ENCODE peak calls at places on chromosomes 4 and X, in eight cellular contexts. One of them, this sample, is unnamed.

GRCh38 chr4:13642576-13642975 is 15.1 kb upstream of the BOD1L1 start:
- DNase-seq in hepatocyte: no peak
- DNase-seq in mucosa of descending colon: no peak
- DNase-seq in fibroblast of lung: peak
- DNase-seq in GM12865: no peak
- DNase-seq in breast epithelium: no peak
- DNase-seq in omental fat pad: no peak
- DNase-seq in neural progenitor cell: no peak
- DNase-seq in this sample: no peak

GRCh38 chr4:33133723-33134122 is 2413.6 kb downstream of the PCDH7 start:
- DNase-seq in hepatocyte: no peak
- DNase-seq in neural progenitor cell: peak
- DNase-seq in GM12865: no peak
- DNase-seq in mucosa of descending colon: no peak
- DNase-seq in fibroblast of lung: no peak
- DNase-seq in breast epithelium: no peak
- DNase-seq in omental fat pad: no peak
- DNase-seq in this sample: no peak

GRCh38 chrX:129823115-129823514 is 20.6 kb downstream of the ZDHHC9 start:
- DNase-seq in fibroblast of lung: peak
- DNase-seq in breast epithelium: no peak
- DNase-seq in neural progenitor cell: peak
- DNase-seq in GM12865: peak
- DNase-seq in hepatocyte: peak
- DNase-seq in mucosa of descending colon: no peak
- DNase-seq in omental fat pad: no peak
- DNase-seq in this sample: no peak

GRCh38 chrX:118360429-118361125 is 14.7 kb downstream of the WDR44 start:
- DNase-seq in mucosa of descending colon: no peak
- DNase-seq in omental fat pad: no peak
- DNase-seq in hepatocyte: no peak
- DNase-seq in GM12865: no peak
- DNase-seq in breast epithelium: no peak
- DNase-seq in neural progenitor cell: peak
- DNase-seq in fibroblast of lung: no peak
- DNase-seq in this sample: no peak

GRCh38 chrX:115147220-115147619 is 42.0 kb upstream of the RBMXL3 start:
- DNase-seq in breast epithelium: no peak
- DNase-seq in fibroblast of lung: peak
- DNase-seq in neural progenitor cell: no peak
- DNase-seq in mucosa of descending colon: no peak
- DNase-seq in GM12865: peak
- DNase-seq in omental fat pad: no peak
- DNase-seq in hepatocyte: no peak
- DNase-seq in this sample: no peak

GRCh38 chr4:61541474-61541873 is 341.3 kb downstream of the ADGRL3 start:
- DNase-seq in omental fat pad: no peak
- DNase-seq in mucosa of descending colon: no peak
- DNase-seq in breast epithelium: no peak
- DNase-seq in hepatocyte: peak
- DNase-seq in GM12865: no peak
- DNase-seq in neural progenitor cell: no peak
- DNase-seq in fibroblast of lung: no peak
- DNase-seq in this sample: no peak

GRCh38 chr4:39664828-39665731 is 26.4 kb upstream of the SMIM14 start:
- DNase-seq in fibroblast of lung: peak
- DNase-seq in GM12865: no peak
- DNase-seq in mucosa of descending colon: no peak
- DNase-seq in neural progenitor cell: no peak
- DNase-seq in hepatocyte: peak
- DNase-seq in breast epithelium: no peak
- DNase-seq in omental fat pad: no peak
- DNase-seq in this sample: no peak

GRCh38 chr4:142336251-142336934 is 509.7 kb downstream of the INPP4B start:
- DNase-seq in mucosa of descending colon: no peak
- DNase-seq in omental fat pad: no peak
- DNase-seq in neural progenitor cell: peak
- DNase-seq in GM12865: no peak
- DNase-seq in fibroblast of lung: no peak
- DNase-seq in hepatocyte: no peak
- DNase-seq in breast epithelium: no peak
- DNase-seq in this sample: no peak

GRCh38 chr4:608236-608635 is 17.1 kb upstream of the PDE6B start:
- DNase-seq in hepatocyte: no peak
- DNase-seq in breast epithelium: no peak
- DNase-seq in mucosa of descending colon: no peak
- DNase-seq in fibroblast of lung: no peak
- DNase-seq in neural progenitor cell: no peak
- DNase-seq in GM12865: no peak
- DNase-seq in omental fat pad: no peak
- DNase-seq in this sample: no peak

GRCh38 chr4:139823746-139824145 is 158.1 kb downstream of the MGST2 start:
- DNase-seq in neural progenitor cell: no peak
- DNase-seq in fibroblast of lung: no peak
- DNase-seq in GM12865: no peak
- DNase-seq in mucosa of descending colon: no peak
- DNase-seq in omental fat pad: no peak
- DNase-seq in breast epithelium: no peak
- DNase-seq in hepatocyte: no peak
- DNase-seq in this sample: no peak

GRCh38 chr4:112251044-112251632 is 19.6 kb downstream of the AP1AR start:
- DNase-seq in GM12865: no peak
- DNase-seq in neural progenitor cell: peak
- DNase-seq in hepatocyte: no peak
- DNase-seq in mucosa of descending colon: no peak
- DNase-seq in breast epithelium: no peak
- DNase-seq in omental fat pad: no peak
- DNase-seq in fibroblast of lung: peak
- DNase-seq in this sample: no peak

GRCh38 chrX:17022205-17022604 is 75.7 kb downstream of the REPS2 start:
- DNase-seq in GM12865: no peak
- DNase-seq in omental fat pad: no peak
- DNase-seq in neural progenitor cell: no peak
- DNase-seq in fibroblast of lung: peak
- DNase-seq in breast epithelium: no peak
- DNase-seq in hepatocyte: peak
- DNase-seq in mucosa of descending colon: no peak
- DNase-seq in this sample: no peak

GRCh38 chr4:57080781-57081650 is 29.2 kb downstream of the IGFBP7 start:
- DNase-seq in hepatocyte: peak
- DNase-seq in breast epithelium: no peak
- DNase-seq in neural progenitor cell: no peak
- DNase-seq in mucosa of descending colon: no peak
- DNase-seq in fibroblast of lung: peak
- DNase-seq in omental fat pad: no peak
- DNase-seq in GM12865: peak
- DNase-seq in this sample: no peak

GRCh38 chrX:83336464-83336863 is 171.6 kb upstream of the POU3F4 start:
- DNase-seq in GM12865: no peak
- DNase-seq in fibroblast of lung: no peak
- DNase-seq in breast epithelium: no peak
- DNase-seq in mucosa of descending colon: no peak
- DNase-seq in omental fat pad: no peak
- DNase-seq in neural progenitor cell: no peak
- DNase-seq in hepatocyte: no peak
- DNase-seq in this sample: no peak

GRCh38 chr4:91288702-91289311 is 1015.0 kb upstream of the GRID2 start:
- DNase-seq in fibroblast of lung: no peak
- DNase-seq in breast epithelium: no peak
- DNase-seq in hepatocyte: no peak
- DNase-seq in mucosa of descending colon: no peak
- DNase-seq in neural progenitor cell: no peak
- DNase-seq in GM12865: no peak
- DNase-seq in omental fat pad: no peak
- DNase-seq in this sample: no peak

GRCh38 chr4:13471400-13471799 is 12.7 kb downstream of the RAB28 start:
- DNase-seq in fibroblast of lung: no peak
- DNase-seq in omental fat pad: no peak
- DNase-seq in breast epithelium: no peak
- DNase-seq in hepatocyte: no peak
- DNase-seq in GM12865: no peak
- DNase-seq in neural progenitor cell: no peak
- DNase-seq in mucosa of descending colon: no peak
- DNase-seq in this sample: no peak

GRCh38 chr4:28481565-28481964 is 1620.9 kb downstream of the STIM2 start:
- DNase-seq in GM12865: no peak
- DNase-seq in fibroblast of lung: no peak
- DNase-seq in neural progenitor cell: no peak
- DNase-seq in omental fat pad: no peak
- DNase-seq in mucosa of descending colon: peak
- DNase-seq in hepatocyte: peak
- DNase-seq in breast epithelium: peak
- DNase-seq in this sample: no peak

GRCh38 chrX:41332005-41332404 is 2.0 kb upstream of the DDX3X start:
- DNase-seq in GM12865: no peak
- DNase-seq in mucosa of descending colon: no peak
- DNase-seq in breast epithelium: no peak
- DNase-seq in hepatocyte: no peak
- DNase-seq in omental fat pad: no peak
- DNase-seq in neural progenitor cell: no peak
- DNase-seq in fibroblast of lung: no peak
- DNase-seq in this sample: no peak

GRCh38 chrX:41326431-41326830 is 7.5 kb upstream of the DDX3X start:
- DNase-seq in GM12865: no peak
- DNase-seq in neural progenitor cell: no peak
- DNase-seq in fibroblast of lung: no peak
- DNase-seq in omental fat pad: no peak
- DNase-seq in mucosa of descending colon: no peak
- DNase-seq in hepatocyte: no peak
- DNase-seq in breast epithelium: no peak
- DNase-seq in this sample: no peak

GRCh38 chrX:41322821-41323603 is 10.9 kb upstream of the DDX3X start:
- DNase-seq in fibroblast of lung: no peak
- DNase-seq in mucosa of descending colon: no peak
- DNase-seq in breast epithelium: no peak
- DNase-seq in neural progenitor cell: no peak
- DNase-seq in hepatocyte: no peak
- DNase-seq in omental fat pad: no peak
- DNase-seq in GM12865: no peak
- DNase-seq in this sample: no peak

GRCh38 chrX:41329101-41329500 is 4.9 kb upstream of the DDX3X start:
- DNase-seq in omental fat pad: no peak
- DNase-seq in breast epithelium: no peak
- DNase-seq in fibroblast of lung: no peak
- DNase-seq in hepatocyte: no peak
- DNase-seq in mucosa of descending colon: no peak
- DNase-seq in neural progenitor cell: no peak
- DNase-seq in GM12865: no peak
- DNase-seq in this sample: no peak

DNA sequence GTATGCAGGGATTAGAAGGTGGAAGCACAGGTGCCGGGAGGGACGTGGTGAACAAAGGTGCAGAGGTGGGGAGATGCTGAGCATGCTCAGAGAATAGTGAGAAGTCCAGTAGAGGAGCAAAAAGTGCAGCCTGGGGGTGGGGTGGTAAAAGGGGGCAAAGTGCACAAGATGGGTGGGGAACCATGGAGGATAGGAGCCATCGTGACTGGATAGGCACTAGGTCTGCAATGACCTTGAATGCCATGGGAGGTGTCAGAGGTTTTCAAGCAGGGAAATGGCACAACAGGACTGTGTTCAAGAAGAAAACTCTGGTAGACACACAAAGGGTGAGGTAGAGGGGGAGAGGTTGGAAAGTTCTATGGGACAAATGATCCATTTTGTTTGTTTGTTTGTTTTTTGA is 6.6 kb upstream of the DDX3X start:
- DNase-seq in GM12865: no peak
- DNase-seq in fibroblast of lung: no peak
- DNase-seq in breast epithelium: no peak
- DNase-seq in neural progenitor cell: no peak
- DNase-seq in hepatocyte: no peak
- DNase-seq in mucosa of descending colon: no peak
- DNase-seq in omental fat pad: no peak
- DNase-seq in this sample: no peak
- TF ChIP-seq CTCF in GM12865: no peak
- TF ChIP-seq CTCF in fibroblast of lung: no peak
- TF ChIP-seq CTCF in breast epithelium: no peak
- TF ChIP-seq CTCF in neural progenitor cell: no peak
- TF ChIP-seq CTCF in hepatocyte: no peak
- TF ChIP-seq CTCF in mucosa of descending colon: no peak
- TF ChIP-seq CTCF in omental fat pad: no peak
- TF ChIP-seq CTCF in this sample: no peak

DNA sequence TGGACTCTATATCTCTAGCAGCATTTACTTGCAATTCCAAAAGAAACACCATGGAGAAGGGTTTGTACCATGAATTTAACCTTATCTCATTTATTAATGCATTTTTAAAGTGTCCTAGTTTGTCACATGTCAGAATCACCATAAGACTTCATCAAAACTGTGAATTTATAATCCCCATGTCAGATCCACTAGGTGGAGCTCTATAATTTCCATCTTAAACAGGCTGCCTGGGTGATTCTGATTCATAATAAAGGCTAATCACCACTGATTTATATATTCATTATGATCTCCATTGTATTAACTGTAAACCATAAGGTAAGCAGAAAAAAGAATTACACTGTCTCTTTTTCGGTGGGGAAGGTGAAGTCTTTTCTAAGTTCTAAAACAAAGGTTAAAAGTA is 4.0 kb downstream of the TCEAL2 start:
- DNase-seq in omental fat pad: no peak
- DNase-seq in mucosa of descending colon: no peak
- DNase-seq in neural progenitor cell: no peak
- DNase-seq in breast epithelium: no peak
- DNase-seq in fibroblast of lung: peak
- DNase-seq in GM12865: no peak
- DNase-seq in hepatocyte: no peak
- DNase-seq in this sample: no peak
- TF ChIP-seq CTCF in omental fat pad: no peak
- TF ChIP-seq CTCF in mucosa of descending colon: no peak
- TF ChIP-seq CTCF in neural progenitor cell: peak
- TF ChIP-seq CTCF in breast epithelium: no peak
- TF ChIP-seq CTCF in fibroblast of lung: peak
- TF ChIP-seq CTCF in GM12865: peak
- TF ChIP-seq CTCF in hepatocyte: peak
- TF ChIP-seq CTCF in this sample: peak

GRCh38 chr4:8168232-8168631 is 9.6 kb upstream of the ABLIM2 start:
- DNase-seq in GM12865: no peak
- DNase-seq in omental fat pad: no peak
- DNase-seq in mucosa of descending colon: no peak
- DNase-seq in hepatocyte: no peak
- DNase-seq in breast epithelium: no peak
- DNase-seq in neural progenitor cell: no peak
- DNase-seq in fibroblast of lung: no peak
- DNase-seq in this sample: no peak
- TF ChIP-seq CTCF in GM12865: peak
- TF ChIP-seq CTCF in omental fat pad: no peak
- TF ChIP-seq CTCF in mucosa of descending colon: no peak
- TF ChIP-seq CTCF in hepatocyte: peak
- TF ChIP-seq CTCF in breast epithelium: peak
- TF ChIP-seq CTCF in neural progenitor cell: peak
- TF ChIP-seq CTCF in fibroblast of lung: peak
- TF ChIP-seq CTCF in this sample: peak

DNA sequence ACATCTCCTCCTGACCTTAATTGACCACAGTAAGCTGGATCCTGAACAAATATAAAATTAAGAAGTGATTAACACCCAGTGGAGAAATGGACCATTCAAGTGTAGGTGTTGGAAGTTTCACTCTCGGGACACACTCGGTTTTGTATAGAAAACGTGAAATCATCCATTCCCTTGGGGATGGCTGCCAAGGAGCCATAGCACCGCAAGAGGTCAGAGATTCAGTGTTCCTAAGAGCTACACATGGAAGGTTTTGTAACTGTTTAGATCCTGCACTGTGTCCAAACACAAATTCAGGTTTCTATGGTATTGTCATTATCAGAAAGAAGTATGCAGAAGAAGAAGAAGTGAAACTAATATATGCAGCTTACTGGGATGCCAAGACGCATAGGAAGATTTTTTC is 281.0 kb downstream of the LDB2 start:
- DNase-seq in fibroblast of lung: peak
- DNase-seq in neural progenitor cell: no peak
- DNase-seq in GM12865: no peak
- DNase-seq in hepatocyte: no peak
- DNase-seq in mucosa of descending colon: no peak
- DNase-seq in breast epithelium: no peak
- DNase-seq in omental fat pad: no peak
- DNase-seq in this sample: no peak
- TF ChIP-seq CTCF in fibroblast of lung: peak
- TF ChIP-seq CTCF in neural progenitor cell: no peak
- TF ChIP-seq CTCF in GM12865: no peak
- TF ChIP-seq CTCF in hepatocyte: no peak
- TF ChIP-seq CTCF in mucosa of descending colon: no peak
- TF ChIP-seq CTCF in breast epithelium: no peak
- TF ChIP-seq CTCF in omental fat pad: no peak
- TF ChIP-seq CTCF in this sample: no peak

This sample was measured in left ventricle myocardium inferior.